ENCODE peak calls at places on chromosomes 12 and 14, in seven cellular contexts. C, E, A, S, W, R and N are unnamed samples.

GRCh38 chr14:61119006-61119405 is 138.0 kb downstream of the SLC38A6 start:
- DNase-seq in A (no peak), W (no peak), E (no peak), C (no peak), S (no peak), R (no peak), N (no peak)

GRCh38 chr12:101608301-101609133 is 13.7 kb downstream of the MYBPC1 start:
- DNase-seq in A (no peak), S (no peak), C (no peak), R (no peak), E (peak), W (no peak), N (no peak)

GRCh38 chr12:28265435-28266042 is 75.3 kb downstream of the CCDC91 start:
- DNase-seq in W (no peak), S (no peak), R (no peak), A (no peak), E (no peak), C (no peak), N (peak)

GRCh38 chr12:5437122-5437521 is 5.2 kb downstream of the NTF3 start:
- DNase-seq in R (no peak), W (no peak), A (no peak), S (no peak), E (no peak), C (no peak), N (no peak)

GRCh38 chr12:126093911-126094310 is 1028.7 kb downstream of the AACS start:
- DNase-seq in S (no peak), C (peak), A (no peak), W (no peak), E (no peak), R (peak), N (peak)

GRCh38 chr12:104571328-104571727 is 114.6 kb downstream of the CHST11 start:
- DNase-seq in R (no peak), W (no peak), E (peak), C (no peak), S (no peak), A (no peak), N (no peak)

GRCh38 chr12:55704824-55705780 is 2.6 kb downstream of the ITGA7 start:
- DNase-seq in W (no peak), E (no peak), S (no peak), C (no peak), A (no peak), R (no peak), N (peak)

GRCh38 chr12:107131832-107132616 is 38.7 kb upstream of the CRY1 start:
- DNase-seq in C (peak), A (peak), S (no peak), E (no peak), W (no peak), R (peak), N (peak)

GRCh38 chr14:96001866-96002510 is 37.2 kb upstream of the C14orf132 start:
- DNase-seq in E (no peak), W (no peak), C (peak), A (peak), R (peak), S (no peak), N (no peak)

GRCh38 chr14:51576899-51577298 is 74.8 kb upstream of the FRMD6 start:
- DNase-seq in E (no peak), W (no peak), S (no peak), R (no peak), A (no peak), C (no peak), N (no peak)

GRCh38 chr14:102590667-102591099 is 1.8 kb upstream of the RCOR1 start:
- DNase-seq in A (no peak), W (no peak), S (no peak), R (no peak), E (peak), C (no peak), N (peak)

GRCh38 chr12:117494833-117495714 is 133.6 kb upstream of the NOS1 start:
- DNase-seq in C (no peak), W (no peak), A (peak), E (peak), S (no peak), R (peak), N (no peak)

GRCh38 chr14:38948171-38948570 is 154.9 kb downstream of the SEC23A start:
- DNase-seq in W (no peak), A (no peak), S (no peak), C (peak), E (no peak), R (no peak), N (peak)

GRCh38 chr14:67674139-67674479 is 323 bp downstream of the VTI1B start:
- DNase-seq in S (no peak), A (peak), R (peak), W (peak), E (peak), C (peak), N (peak)

GRCh38 chr12:116159175-116159574 is 118.3 kb downstream of the MED13L start:
- DNase-seq in R (peak), S (no peak), A (no peak), E (no peak), W (no peak), C (no peak), N (peak)

GRCh38 chr12:111503116-111503515 is 96.0 kb downstream of the ATXN2 start:
- DNase-seq in C (no peak), E (no peak), W (no peak), S (no peak), R (no peak), A (no peak), N (no peak)

GRCh38 chr14:22844221-22845102 is 8.1 kb downstream of the MMP14 start:
- DNase-seq in C (no peak), R (no peak), W (no peak), E (no peak), A (no peak), S (no peak), N (no peak)

GRCh38 chr12:40717576-40717975 is 25.3 kb downstream of the CNTN1 start:
- DNase-seq in W (no peak), C (no peak), A (no peak), S (no peak), E (no peak), R (no peak), N (no peak)

GRCh38 chr12:132074216-132074615 is 69.9 kb downstream of the DDX51 start:
- DNase-seq in S (no peak), E (no peak), C (no peak), R (no peak), W (no peak), A (no peak), N (no peak)

GRCh38 chr12:64691227-64691792 is 67.9 kb downstream of the GNS start:
- DNase-seq in W (no peak), S (no peak), E (no peak), C (peak), R (peak), A (no peak), N (no peak)

GRCh38 chr12:65637774-65638173 is 186.5 kb upstream of the HMGA2 start:
- DNase-seq in W (no peak), S (no peak), A (no peak), R (no peak), E (no peak), C (no peak), N (peak)

GRCh38 chr12:45122776-45123380 is 72.0 kb upstream of the DBX2 start:
- DNase-seq in C (peak), S (no peak), W (no peak), A (no peak), R (peak), E (no peak), N (peak)

GRCh38 chr12:116656371-116656770 is 81.5 kb downstream of the SPRING1 start:
- DNase-seq in R (no peak), W (no peak), C (no peak), E (no peak), S (no peak), A (no peak), N (peak)

GRCh38 chr14:75985618-75986438 is at the start of gene IFT43:
- DNase-seq in W (peak), R (peak), E (peak), C (peak), S (peak), A (peak), N (peak)

GRCh38 chr14:91325211-91325610 is 80.7 kb upstream of the GPR68 start:
- DNase-seq in C (no peak), E (no peak), S (no peak), W (no peak), A (no peak), R (no peak), N (no peak)

GRCh38 chr12:50185496-50185895 is 18.3 kb upstream of the CERS5 start:
- DNase-seq in R (no peak), S (no peak), E (no peak), C (no peak), W (no peak), A (peak), N (no peak)

GRCh38 chr14:23364164-23364571 is 804 bp downstream of the EFS start:
- DNase-seq in C (peak), A (no peak), W (no peak), E (no peak), R (no peak), S (no peak), N (no peak)

GRCh38 chr12:28506271-28506670 is 316.0 kb downstream of the CCDC91 start:
- DNase-seq in C (no peak), A (no peak), S (no peak), R (no peak), E (no peak), W (no peak), N (no peak)

GRCh38 chr12:115204957-115205754 is 521.2 kb upstream of the TBX3 start:
- DNase-seq in W (no peak), S (no peak), E (no peak), A (no peak), R (no peak), C (no peak), N (peak)

GRCh38 chr14:104917992-104918391 is 6.7 kb upstream of the PLD4 start:
- DNase-seq in W (no peak), C (no peak), E (no peak), S (no peak), A (no peak), R (no peak), N (peak)

GRCh38 chr14:101853455-101854018 is 92.0 kb downstream of the PPP2R5C start:
- DNase-seq in C (no peak), R (no peak), A (no peak), W (no peak), S (no peak), E (no peak), N (no peak)

GRCh38 chr12:95515197-95515596 is 36.1 kb downstream of the USP44 start:
- DNase-seq in E (no peak), A (no peak), C (no peak), R (no peak), S (no peak), W (no peak), N (no peak)

GRCh38 chr12:26938660-26939185 is 453 bp downstream of the FGFR1OP2 start:
- DNase-seq in C (no peak), A (peak), W (no peak), E (no peak), R (peak), S (no peak), N (no peak)

GRCh38 chr12:91870872-91871707 is 274.6 kb downstream of the BTG1 start:
- DNase-seq in A (no peak), E (no peak), S (no peak), R (no peak), W (no peak), C (no peak), N (no peak)

GRCh38 chr14:55789442-55789841 is 209.4 kb downstream of the KTN1 start:
- DNase-seq in R (no peak), E (no peak), S (no peak), W (no peak), C (no peak), A (no peak), N (peak)